ENCODE peak calls at places on chromosomes 6 and 20, in ten cellular contexts. L is naive thymus-derived CD4-positive, alpha-beta T cell; G is lower leg skin; T is H54; M is NCI-H446; C is Jurkat, Clone E6-1; Q is stimulated activated CD4-positive, alpha-beta T cell treated with anti-CD3 and anti-CD28 coated beads, Interleukin-15, amount 100 ng/mL, for 1 hour; Z is activated naive CD8-positive, alpha-beta T cell treated with anti-CD3 and anti-CD28 coated beads, Interleukin-2, amount 10 ng/mL, durations not matched to agents 7 days and 5 days; U is B cell; O is HCT116. N is an unnamed sample.

GRCh38 chr20:16280219-16280618 is 293.0 kb downstream of the KIF16B start:
- DNase-seq in U (no peak), L (no peak), G (no peak), M (no peak), T (no peak), Z (no peak), O (no peak), C (no peak), Q (no peak), N (no peak)

GRCh38 chr6:104320896-104321295 is 538.8 kb downstream of the HACE1 start:
- DNase-seq in M (no peak), G (no peak), Q (no peak), T (no peak), U (no peak), L (no peak), Z (no peak), O (no peak), C (no peak), N (no peak)

GRCh38 chr20:63742381-63743024 is 2.9 kb downstream of the SLC2A4RG start:
- DNase-seq in C (no peak), G (no peak), T (no peak), M (no peak), U (peak), O (no peak), Q (no peak), Z (no peak), L (no peak), N (no peak)

GRCh38 chr20:18133962-18134361 is 3.7 kb upstream of the KAT14 start:
- DNase-seq in Q (no peak), M (peak), G (no peak), T (no peak), O (no peak), U (no peak), Z (no peak), L (no peak), C (no peak), N (no peak)

GRCh38 chr6:97049254-97050004 is 124.9 kb downstream of the KLHL32 start:
- DNase-seq in C (no peak), Q (no peak), T (no peak), Z (no peak), U (peak), M (no peak), O (no peak), L (no peak), G (no peak), N (no peak)

GRCh38 chr6:137145421-137145820 is 28.0 kb downstream of the IL22RA2 start:
- DNase-seq in Z (no peak), C (no peak), L (no peak), U (no peak), T (no peak), O (no peak), Q (no peak), M (no peak), G (no peak), N (no peak)

GRCh38 chr6:63597142-63598000 is 25.1 kb downstream of the LOC128125822 start:
- DNase-seq in M (no peak), G (no peak), L (no peak), O (no peak), T (no peak), Z (no peak), C (no peak), Q (no peak), U (no peak), N (no peak)

GRCh38 chr6:6631526-6632276 is 43.2 kb downstream of the LY86 start:
- DNase-seq in Z (no peak), L (no peak), M (peak), U (no peak), T (no peak), O (no peak), C (no peak), G (no peak), Q (no peak), N (no peak)

GRCh38 chr20:40279390-40279789 is 409.6 kb downstream of the MAFB start:
- DNase-seq in U (no peak), L (no peak), Q (no peak), Z (no peak), M (no peak), C (no peak), O (no peak), G (no peak), T (no peak), N (no peak)

GRCh38 chr6:126650931-126651330 is 311.0 kb downstream of the CENPW start:
- DNase-seq in T (no peak), C (no peak), L (no peak), G (no peak), Z (no peak), Q (no peak), O (no peak), M (no peak), U (no peak), N (no peak)

GRCh38 chr6:13380761-13381160 is 52.4 kb upstream of the TBC1D7 start:
- DNase-seq in C (no peak), O (no peak), T (no peak), Z (no peak), Q (no peak), G (no peak), M (no peak), U (no peak), L (no peak), N (no peak)

GRCh38 chr6:27795697-27796494 is 116.3 kb downstream of the OR2B2 start:
- DNase-seq in T (no peak), O (peak), M (peak), C (peak), G (no peak), Z (no peak), U (peak), Q (no peak), L (peak), N (peak)

GRCh38 chr20:43667341-43668132 is 623 bp downstream of the MYBL2 start:
- DNase-seq in O (no peak), Z (peak), Q (no peak), L (no peak), T (no peak), M (peak), U (peak), G (no peak), C (no peak), N (no peak)

GRCh38 chr6:126337323-126337722 is 2.6 kb upstream of the CENPW start:
- DNase-seq in T (no peak), Z (no peak), M (no peak), U (no peak), O (no peak), L (no peak), C (no peak), Q (no peak), G (no peak), N (peak)

GRCh38 chr6:137764464-137764863 is 102.6 kb upstream of the TNFAIP3 start:
- DNase-seq in U (no peak), L (no peak), O (no peak), Q (no peak), G (no peak), Z (no peak), C (no peak), T (peak), M (no peak), N (no peak)

GRCh38 chr6:109465772-109466171 is 10.2 kb upstream of the MICAL1 start:
- DNase-seq in C (no peak), Q (no peak), Z (no peak), T (no peak), U (no peak), G (peak), L (no peak), M (no peak), O (no peak), N (no peak)

GRCh38 chr20:34557936-34558319 is 590 bp upstream of the MAP1LC3A start:
- DNase-seq in U (no peak), M (no peak), L (no peak), O (no peak), G (no peak), Q (no peak), C (no peak), Z (no peak), T (no peak), N (no peak)

GRCh38 chr6:76264466-76264865 is 192.0 kb upstream of the IMPG1 start:
- DNase-seq in M (no peak), U (no peak), Q (no peak), L (no peak), Z (no peak), G (no peak), T (no peak), O (no peak), C (no peak), N (no peak)

GRCh38 chr6:158905277-158905676 is 86.1 kb upstream of the EZR start:
- DNase-seq in G (no peak), T (no peak), U (no peak), L (no peak), C (no peak), Z (no peak), Q (no peak), M (no peak), O (peak), N (no peak)